ENCODE peak calls at places on chromosome 13, in nine cellular contexts. One of them, this sample, is unnamed.

GRCh38 chr13:36163303-36163702 is 32.1 kb upstream of the DCLK1 start:
- DNase-seq in LoVo: no peak
- DNase-seq in pons: peak; percentile 8
- DNase-seq in T-helper 2 cell: no peak
- DNase-seq in activated T-helper 9 cell treated with anti-CD3 and anti-CD28 coated beads, Interleukin-2, amount 50 U/mL, for 16 hours: no peak
- DNase-seq in erythroblast: no peak
- DNase-seq in uterus: no peak
- DNase-seq in DMS79 treated with DMSO at 0.1 percent for 48 hours: no peak
- DNase-seq in H9: no peak
- DNase-seq in this sample: no peak

GRCh38 chr13:99386911-99387788 is 80.0 kb upstream of the GPR183 start:
- DNase-seq in LoVo: no peak
- DNase-seq in pons: peak; percentile 35
- DNase-seq in T-helper 2 cell: peak; percentile 69
- DNase-seq in activated T-helper 9 cell treated with anti-CD3 and anti-CD28 coated beads, Interleukin-2, amount 50 U/mL, for 16 hours: peak; percentile 77
- DNase-seq in erythroblast: peak; percentile 54
- DNase-seq in uterus: no peak
- DNase-seq in DMS79 treated with DMSO at 0.1 percent for 48 hours: peak; percentile 23
- DNase-seq in H9: peak; percentile 80
- DNase-seq in this sample: peak; percentile 61

GRCh38 chr13:98439136-98439828 is 137.6 kb downstream of the STK24 start:
- DNase-seq in LoVo: no peak
- DNase-seq in pons: no peak
- DNase-seq in T-helper 2 cell: no peak
- DNase-seq in activated T-helper 9 cell treated with anti-CD3 and anti-CD28 coated beads, Interleukin-2, amount 50 U/mL, for 16 hours: no peak
- DNase-seq in erythroblast: no peak
- DNase-seq in uterus: no peak
- DNase-seq in DMS79 treated with DMSO at 0.1 percent for 48 hours: no peak
- DNase-seq in H9: no peak
- DNase-seq in this sample: no peak

GRCh38 chr13:97224544-97225324 is 2.6 kb downstream of the MBNL2 start:
- DNase-seq in LoVo: no peak
- DNase-seq in pons: peak; percentile 53
- DNase-seq in T-helper 2 cell: peak; percentile 54
- DNase-seq in activated T-helper 9 cell treated with anti-CD3 and anti-CD28 coated beads, Interleukin-2, amount 50 U/mL, for 16 hours: no peak
- DNase-seq in erythroblast: peak; percentile 62
- DNase-seq in uterus: no peak
- DNase-seq in DMS79 treated with DMSO at 0.1 percent for 48 hours: peak; percentile 58
- DNase-seq in H9: no peak
- DNase-seq in this sample: peak; percentile 49

GRCh38 chr13:49560270-49561063 is 24.9 kb downstream of the RCBTB1 start:
- DNase-seq in LoVo: no peak
- DNase-seq in pons: peak; percentile 42
- DNase-seq in T-helper 2 cell: no peak
- DNase-seq in activated T-helper 9 cell treated with anti-CD3 and anti-CD28 coated beads, Interleukin-2, amount 50 U/mL, for 16 hours: no peak
- DNase-seq in erythroblast: no peak
- DNase-seq in uterus: no peak
- DNase-seq in DMS79 treated with DMSO at 0.1 percent for 48 hours: no peak
- DNase-seq in H9: no peak
- DNase-seq in this sample: no peak

GRCh38 chr13:111518161-111518791 is 197.8 kb downstream of the TEX29 start:
- DNase-seq in LoVo: no peak
- DNase-seq in pons: no peak
- DNase-seq in T-helper 2 cell: no peak
- DNase-seq in activated T-helper 9 cell treated with anti-CD3 and anti-CD28 coated beads, Interleukin-2, amount 50 U/mL, for 16 hours: no peak
- DNase-seq in erythroblast: no peak
- DNase-seq in uterus: no peak
- DNase-seq in DMS79 treated with DMSO at 0.1 percent for 48 hours: no peak
- DNase-seq in H9: peak; percentile 57
- DNase-seq in this sample: peak; percentile 90

GRCh38 chr13:113350938-113351335 is 13.0 kb downstream of the GRTP1 start:
- DNase-seq in LoVo: no peak
- DNase-seq in pons: no peak
- DNase-seq in T-helper 2 cell: no peak
- DNase-seq in activated T-helper 9 cell treated with anti-CD3 and anti-CD28 coated beads, Interleukin-2, amount 50 U/mL, for 16 hours: no peak
- DNase-seq in erythroblast: no peak
- DNase-seq in uterus: no peak
- DNase-seq in DMS79 treated with DMSO at 0.1 percent for 48 hours: no peak
- DNase-seq in H9: no peak
- DNase-seq in this sample: no peak

GRCh38 chr13:23609414-23610186 is 39.4 kb downstream of the TNFRSF19 start:
- DNase-seq in LoVo: no peak
- DNase-seq in pons: peak; percentile 28
- DNase-seq in T-helper 2 cell: no peak
- DNase-seq in activated T-helper 9 cell treated with anti-CD3 and anti-CD28 coated beads, Interleukin-2, amount 50 U/mL, for 16 hours: no peak
- DNase-seq in erythroblast: peak; percentile 14
- DNase-seq in uterus: peak; percentile 56
- DNase-seq in DMS79 treated with DMSO at 0.1 percent for 48 hours: no peak
- DNase-seq in H9: no peak
- DNase-seq in this sample: no peak

GRCh38 chr13:91045351-91046034 is 302.0 kb upstream of the MIR17HG start:
- DNase-seq in LoVo: no peak
- DNase-seq in pons: peak; percentile 51
- DNase-seq in T-helper 2 cell: no peak
- DNase-seq in activated T-helper 9 cell treated with anti-CD3 and anti-CD28 coated beads, Interleukin-2, amount 50 U/mL, for 16 hours: no peak
- DNase-seq in erythroblast: peak; percentile 1
- DNase-seq in uterus: no peak
- DNase-seq in DMS79 treated with DMSO at 0.1 percent for 48 hours: no peak
- DNase-seq in H9: no peak
- DNase-seq in this sample: no peak

GRCh38 chr13:53010374-53011105 is 18.1 kb upstream of the OLFM4 start:
- DNase-seq in LoVo: peak; percentile 8
- DNase-seq in pons: no peak
- DNase-seq in T-helper 2 cell: no peak
- DNase-seq in activated T-helper 9 cell treated with anti-CD3 and anti-CD28 coated beads, Interleukin-2, amount 50 U/mL, for 16 hours: no peak
- DNase-seq in erythroblast: no peak
- DNase-seq in uterus: no peak
- DNase-seq in DMS79 treated with DMSO at 0.1 percent for 48 hours: peak; percentile 86
- DNase-seq in H9: no peak
- DNase-seq in this sample: peak; percentile 19

GRCh38 chr13:112947796-112948195 is 21.2 kb upstream of the MCF2L start:
- DNase-seq in LoVo: no peak
- DNase-seq in pons: no peak
- DNase-seq in T-helper 2 cell: no peak
- DNase-seq in activated T-helper 9 cell treated with anti-CD3 and anti-CD28 coated beads, Interleukin-2, amount 50 U/mL, for 16 hours: no peak
- DNase-seq in erythroblast: no peak
- DNase-seq in uterus: no peak
- DNase-seq in DMS79 treated with DMSO at 0.1 percent for 48 hours: no peak
- DNase-seq in H9: no peak
- DNase-seq in this sample: no peak

GRCh38 chr13:45941261-45941660 is 89.7 kb upstream of the SIAH3 start:
- DNase-seq in LoVo: no peak
- DNase-seq in pons: no peak
- DNase-seq in T-helper 2 cell: no peak
- DNase-seq in activated T-helper 9 cell treated with anti-CD3 and anti-CD28 coated beads, Interleukin-2, amount 50 U/mL, for 16 hours: no peak
- DNase-seq in erythroblast: no peak
- DNase-seq in uterus: no peak
- DNase-seq in DMS79 treated with DMSO at 0.1 percent for 48 hours: no peak
- DNase-seq in H9: no peak
- DNase-seq in this sample: no peak

GRCh38 chr13:89897681-89898080 is 1449.8 kb upstream of the MIR17HG start:
- DNase-seq in LoVo: no peak
- DNase-seq in pons: no peak
- DNase-seq in T-helper 2 cell: no peak
- DNase-seq in activated T-helper 9 cell treated with anti-CD3 and anti-CD28 coated beads, Interleukin-2, amount 50 U/mL, for 16 hours: no peak
- DNase-seq in erythroblast: no peak
- DNase-seq in uterus: no peak
- DNase-seq in DMS79 treated with DMSO at 0.1 percent for 48 hours: no peak
- DNase-seq in H9: no peak
- DNase-seq in this sample: no peak

GRCh38 chr13:84121456-84121855 is 239.2 kb upstream of the SLITRK1 start:
- DNase-seq in LoVo: no peak
- DNase-seq in pons: no peak
- DNase-seq in T-helper 2 cell: no peak
- DNase-seq in activated T-helper 9 cell treated with anti-CD3 and anti-CD28 coated beads, Interleukin-2, amount 50 U/mL, for 16 hours: no peak
- DNase-seq in erythroblast: no peak
- DNase-seq in uterus: no peak
- DNase-seq in DMS79 treated with DMSO at 0.1 percent for 48 hours: no peak
- DNase-seq in H9: no peak
- DNase-seq in this sample: no peak

GRCh38 chr13:44331912-44332840 is 41.4 kb upstream of the SERP2 start:
- DNase-seq in LoVo: no peak
- DNase-seq in pons: peak; percentile 46
- DNase-seq in T-helper 2 cell: no peak
- DNase-seq in activated T-helper 9 cell treated with anti-CD3 and anti-CD28 coated beads, Interleukin-2, amount 50 U/mL, for 16 hours: no peak
- DNase-seq in erythroblast: peak; percentile 40
- DNase-seq in uterus: peak; percentile 88
- DNase-seq in DMS79 treated with DMSO at 0.1 percent for 48 hours: peak; percentile 17
- DNase-seq in H9: no peak
- DNase-seq in this sample: no peak

GRCh38 chr13:48146122-48146521 is 51.2 kb upstream of the MED4 start:
- DNase-seq in LoVo: no peak
- DNase-seq in pons: no peak
- DNase-seq in T-helper 2 cell: no peak
- DNase-seq in activated T-helper 9 cell treated with anti-CD3 and anti-CD28 coated beads, Interleukin-2, amount 50 U/mL, for 16 hours: no peak
- DNase-seq in erythroblast: no peak
- DNase-seq in uterus: no peak
- DNase-seq in DMS79 treated with DMSO at 0.1 percent for 48 hours: no peak
- DNase-seq in H9: no peak
- DNase-seq in this sample: no peak

GRCh38 chr13:35760678-35761308 is 284.3 kb upstream of the MAB21L1 start:
- DNase-seq in LoVo: no peak
- DNase-seq in pons: no peak
- DNase-seq in T-helper 2 cell: no peak
- DNase-seq in activated T-helper 9 cell treated with anti-CD3 and anti-CD28 coated beads, Interleukin-2, amount 50 U/mL, for 16 hours: no peak
- DNase-seq in erythroblast: peak; percentile 28
- DNase-seq in uterus: no peak
- DNase-seq in DMS79 treated with DMSO at 0.1 percent for 48 hours: no peak
- DNase-seq in H9: no peak
- DNase-seq in this sample: no peak

GRCh38 chr13:34411881-34412280 is 530.2 kb upstream of the NBEA start:
- DNase-seq in LoVo: no peak
- DNase-seq in pons: no peak
- DNase-seq in T-helper 2 cell: no peak
- DNase-seq in activated T-helper 9 cell treated with anti-CD3 and anti-CD28 coated beads, Interleukin-2, amount 50 U/mL, for 16 hours: no peak
- DNase-seq in erythroblast: no peak
- DNase-seq in uterus: no peak
- DNase-seq in DMS79 treated with DMSO at 0.1 percent for 48 hours: no peak
- DNase-seq in H9: no peak
- DNase-seq in this sample: no peak

GRCh38 chr13:40490086-40490723 is 176.2 kb downstream of the FOXO1 start:
- DNase-seq in LoVo: peak; percentile 83
- DNase-seq in pons: no peak
- DNase-seq in T-helper 2 cell: no peak
- DNase-seq in activated T-helper 9 cell treated with anti-CD3 and anti-CD28 coated beads, Interleukin-2, amount 50 U/mL, for 16 hours: no peak
- DNase-seq in erythroblast: no peak
- DNase-seq in uterus: no peak
- DNase-seq in DMS79 treated with DMSO at 0.1 percent for 48 hours: peak; percentile 88
- DNase-seq in H9: no peak
- DNase-seq in this sample: no peak

GRCh38 chr13:52842440-52842839 is 6.0 kb downstream of the PCDH8 start:
- DNase-seq in LoVo: no peak
- DNase-seq in pons: no peak
- DNase-seq in T-helper 2 cell: no peak
- DNase-seq in activated T-helper 9 cell treated with anti-CD3 and anti-CD28 coated beads, Interleukin-2, amount 50 U/mL, for 16 hours: no peak
- DNase-seq in erythroblast: no peak
- DNase-seq in uterus: no peak
- DNase-seq in DMS79 treated with DMSO at 0.1 percent for 48 hours: no peak
- DNase-seq in H9: no peak
- DNase-seq in this sample: peak; percentile 99

GRCh38 chr13:109228211-109228610 is 558.2 kb downstream of the IRS2 start:
- DNase-seq in LoVo: no peak
- DNase-seq in pons: no peak
- DNase-seq in T-helper 2 cell: no peak
- DNase-seq in activated T-helper 9 cell treated with anti-CD3 and anti-CD28 coated beads, Interleukin-2, amount 50 U/mL, for 16 hours: no peak
- DNase-seq in erythroblast: no peak
- DNase-seq in uterus: no peak
- DNase-seq in DMS79 treated with DMSO at 0.1 percent for 48 hours: no peak
- DNase-seq in H9: no peak
- DNase-seq in this sample: no peak

GRCh38 chr13:77620138-77620537 is 77.3 kb upstream of the SLAIN1 start:
- DNase-seq in LoVo: no peak
- DNase-seq in pons: peak; percentile 67
- DNase-seq in T-helper 2 cell: no peak
- DNase-seq in activated T-helper 9 cell treated with anti-CD3 and anti-CD28 coated beads, Interleukin-2, amount 50 U/mL, for 16 hours: no peak
- DNase-seq in erythroblast: no peak
- DNase-seq in uterus: no peak
- DNase-seq in DMS79 treated with DMSO at 0.1 percent for 48 hours: no peak
- DNase-seq in H9: no peak
- DNase-seq in this sample: peak; percentile 24

GRCh38 chr13:47976325-47976724 is 24.7 kb downstream of the SUCLA2 start:
- DNase-seq in LoVo: no peak
- DNase-seq in pons: no peak
- DNase-seq in T-helper 2 cell: no peak
- DNase-seq in activated T-helper 9 cell treated with anti-CD3 and anti-CD28 coated beads, Interleukin-2, amount 50 U/mL, for 16 hours: no peak
- DNase-seq in erythroblast: no peak
- DNase-seq in uterus: no peak
- DNase-seq in DMS79 treated with DMSO at 0.1 percent for 48 hours: no peak
- DNase-seq in H9: no peak
- DNase-seq in this sample: no peak

GRCh38 chr13:108268713-108269112 is 805 bp upstream of the TNFSF13B start:
- DNase-seq in LoVo: no peak
- DNase-seq in pons: peak; percentile 9
- DNase-seq in T-helper 2 cell: no peak
- DNase-seq in activated T-helper 9 cell treated with anti-CD3 and anti-CD28 coated beads, Interleukin-2, amount 50 U/mL, for 16 hours: no peak
- DNase-seq in erythroblast: no peak
- DNase-seq in uterus: no peak
- DNase-seq in DMS79 treated with DMSO at 0.1 percent for 48 hours: no peak
- DNase-seq in H9: no peak
- DNase-seq in this sample: no peak

GRCh38 chr13:83538636-83539035 is 343.6 kb downstream of the SLITRK1 start:
- DNase-seq in LoVo: no peak
- DNase-seq in pons: no peak
- DNase-seq in T-helper 2 cell: no peak
- DNase-seq in activated T-helper 9 cell treated with anti-CD3 and anti-CD28 coated beads, Interleukin-2, amount 50 U/mL, for 16 hours: no peak
- DNase-seq in erythroblast: no peak
- DNase-seq in uterus: no peak
- DNase-seq in DMS79 treated with DMSO at 0.1 percent for 48 hours: no peak
- DNase-seq in H9: no peak
- DNase-seq in this sample: no peak

GRCh38 chr13:95075506-95075905 is 225.7 kb downstream of the ABCC4 start:
- DNase-seq in LoVo: no peak
- DNase-seq in pons: no peak
- DNase-seq in T-helper 2 cell: no peak
- DNase-seq in activated T-helper 9 cell treated with anti-CD3 and anti-CD28 coated beads, Interleukin-2, amount 50 U/mL, for 16 hours: no peak
- DNase-seq in erythroblast: no peak
- DNase-seq in uterus: no peak
- DNase-seq in DMS79 treated with DMSO at 0.1 percent for 48 hours: no peak
- DNase-seq in H9: no peak
- DNase-seq in this sample: no peak

GRCh38 chr13:102877285-102877684 is 31.5 kb downstream of the ERCC5 start:
- DNase-seq in LoVo: no peak
- DNase-seq in pons: no peak
- DNase-seq in T-helper 2 cell: no peak
- DNase-seq in activated T-helper 9 cell treated with anti-CD3 and anti-CD28 coated beads, Interleukin-2, amount 50 U/mL, for 16 hours: no peak
- DNase-seq in erythroblast: no peak
- DNase-seq in uterus: no peak
- DNase-seq in DMS79 treated with DMSO at 0.1 percent for 48 hours: no peak
- DNase-seq in H9: no peak
- DNase-seq in this sample: no peak

GRCh38 chr13:106407338-106407737 is 128.1 kb downstream of the EFNB2 start:
- DNase-seq in LoVo: no peak
- DNase-seq in pons: no peak
- DNase-seq in T-helper 2 cell: no peak
- DNase-seq in activated T-helper 9 cell treated with anti-CD3 and anti-CD28 coated beads, Interleukin-2, amount 50 U/mL, for 16 hours: no peak
- DNase-seq in erythroblast: no peak
- DNase-seq in uterus: no peak
- DNase-seq in DMS79 treated with DMSO at 0.1 percent for 48 hours: no peak
- DNase-seq in H9: no peak
- DNase-seq in this sample: no peak

GRCh38 chr13:33799950-33800592 is 17.9 kb upstream of the RFC3 start:
- DNase-seq in LoVo: peak; percentile 8
- DNase-seq in pons: peak; percentile 69
- DNase-seq in T-helper 2 cell: no peak
- DNase-seq in activated T-helper 9 cell treated with anti-CD3 and anti-CD28 coated beads, Interleukin-2, amount 50 U/mL, for 16 hours: no peak
- DNase-seq in erythroblast: peak; percentile 7
- DNase-seq in uterus: no peak
- DNase-seq in DMS79 treated with DMSO at 0.1 percent for 48 hours: no peak
- DNase-seq in H9: no peak
- DNase-seq in this sample: peak; percentile 12

GRCh38 chr13:47114030-47114429 is 217.2 kb upstream of the HTR2A start:
- DNase-seq in LoVo: no peak
- DNase-seq in pons: no peak
- DNase-seq in T-helper 2 cell: no peak
- DNase-seq in activated T-helper 9 cell treated with anti-CD3 and anti-CD28 coated beads, Interleukin-2, amount 50 U/mL, for 16 hours: no peak
- DNase-seq in erythroblast: no peak
- DNase-seq in uterus: no peak
- DNase-seq in DMS79 treated with DMSO at 0.1 percent for 48 hours: no peak
- DNase-seq in H9: no peak
- DNase-seq in this sample: no peak